ENCODE peak calls at places on chromosome 14, in ten cellular contexts. H is brain microvascular endothelial cell, Q is AG10803, P is endodermal cell, K is astrocyte of the spinal cord, B is H7, E is sigmoid colon, U is fibroblast of pulmonary artery, F is mesenchymal stem cell, C is OCI-LY7. G is an unnamed sample.
A peak's percentile ranks its signal among the peaks of the same experiment; 100 is the strongest.

GRCh38 chr14:23555882-23556699 is at the start of gene THTPA:
- DNase-seq in H (peak; percentile 89), Q (peak; percentile 84), P (peak; percentile 97), K (peak; percentile 91), B (peak; percentile 96), E (peak; percentile 95), U (peak; percentile 86), F (peak; percentile 94), C (peak; percentile 93), G (peak; percentile 88)

GRCh38 chr14:56333361-56334279 is 215.4 kb downstream of the PELI2 start:
- DNase-seq in H (peak; percentile 80), Q (peak; percentile 68), P (no peak), K (peak; percentile 78), B (no peak), E (no peak), U (peak; percentile 86), F (peak; percentile 96), C (no peak), G (peak; percentile 41)

GRCh38 chr14:39467889-39468524 is 35.8 kb upstream of the FBXO33 start:
- DNase-seq in H (peak; percentile 57), Q (peak; percentile 32), P (peak; percentile 88), K (peak; percentile 43), B (no peak), E (no peak), U (peak; percentile 57), F (peak; percentile 35), C (peak; percentile 39), G (no peak)

GRCh38 chr14:96121660-96122395 is 82.7 kb downstream of the C14orf132 start:
- DNase-seq in H (peak; percentile 65), Q (peak; percentile 25), P (no peak), K (no peak), B (no peak), E (no peak), U (peak; percentile 24), F (peak; percentile 90), C (no peak), G (peak; percentile 37)

GRCh38 chr14:93231129-93231979 is 24.3 kb downstream of the UBR7 start:
- DNase-seq in H (peak; percentile 51), Q (peak; percentile 34), P (no peak), K (peak; percentile 59), B (peak; percentile 54), E (no peak), U (peak; percentile 46), F (no peak), C (no peak), G (no peak)

GRCh38 chr14:103803661-103804060 is 43.7 kb downstream of the PPP1R13B start:
- DNase-seq in H (peak; percentile 7), Q (peak; percentile 31), P (no peak), K (no peak), B (no peak), E (no peak), U (peak; percentile 31), F (peak; percentile 23), C (no peak), G (no peak)

GRCh38 chr14:32998433-32998832 is 59.8 kb downstream of the NPAS3 start:
- DNase-seq in H (peak; percentile 16), Q (peak; percentile 21), P (no peak), K (peak; percentile 19), B (peak; percentile 14), E (no peak), U (peak; percentile 48), F (no peak), C (no peak), G (no peak)

GRCh38 chr14:97408937-97409860 is 612.0 kb downstream of the VRK1 start:
- DNase-seq in H (no peak), Q (no peak), P (peak; percentile 33), K (no peak), B (no peak), E (no peak), U (no peak), F (no peak), C (no peak), G (no peak)

GRCh38 chr14:94401083-94401482 is 12.7 kb upstream of the SERPINA1 start:
- DNase-seq in H (peak; percentile 35), Q (peak; percentile 46), P (no peak), K (peak; percentile 26), B (no peak), E (no peak), U (no peak), F (no peak), C (no peak), G (no peak)

GRCh38 chr14:88879016-88879415 is 54.6 kb downstream of the TTC8 start:
- DNase-seq in H (peak; percentile 93), Q (peak; percentile 66), P (no peak), K (peak; percentile 82), B (no peak), E (no peak), U (peak; percentile 93), F (peak; percentile 75), C (no peak), G (peak; percentile 3)

GRCh38 chr14:32724864-32725550 is 213.7 kb upstream of the NPAS3 start:
- DNase-seq in H (peak; percentile 94), Q (peak; percentile 92), P (peak; percentile 51), K (peak; percentile 92), B (no peak), E (no peak), U (peak; percentile 87), F (peak; percentile 46), C (no peak), G (peak; percentile 6)

GRCh38 chr14:56325251-56325839 is 207.1 kb downstream of the PELI2 start:
- DNase-seq in H (no peak), Q (peak; percentile 39), P (no peak), K (peak; percentile 29), B (no peak), E (no peak), U (peak; percentile 48), F (no peak), C (no peak), G (no peak)

GRCh38 chr14:59081680-59082079 is 106.8 kb upstream of the DAAM1 start:
- DNase-seq in H (no peak), Q (no peak), P (no peak), K (no peak), B (no peak), E (no peak), U (no peak), F (no peak), C (no peak), G (no peak)
- H3K4me3 ChIP-seq in H (no peak overlapping the region), Q (no peak overlapping the region), P (no peak overlapping the region), K (no peak overlapping the region), B (no peak overlapping the region), E (no peak overlapping the region), U (no peak overlapping the region), F (no peak overlapping the region), C (no peak overlapping the region), G (no peak overlapping the region)

GRCh38 chr14:101836131-101836530 is 74.6 kb downstream of the PPP2R5C start:
- DNase-seq in H (peak; percentile 7), Q (no peak), P (no peak), K (peak; percentile 30), B (no peak), E (peak; percentile 69), U (peak; percentile 35), F (no peak), C (no peak), G (no peak)
- H3K4me3 ChIP-seq in H (no peak overlapping the region), Q (peak overlapping the region; percentile 40), P (no peak overlapping the region), K (no peak overlapping the region), B (no peak overlapping the region), E (no peak overlapping the region), U (no peak overlapping the region), F (peak overlapping the region; percentile 68), C (no peak overlapping the region), G (no peak overlapping the region)

GRCh38 chr14:21719841-21720240 is 46.2 kb upstream of the OR4E1 start:
- DNase-seq in H (no peak), Q (no peak), P (no peak), K (no peak), B (no peak), E (no peak), U (no peak), F (no peak), C (no peak), G (no peak)

GRCh38 chr14:21723431-21724045 is 49.9 kb upstream of the OR4E1 start:
- DNase-seq in H (no peak), Q (no peak), P (peak; percentile 94), K (no peak), B (peak; percentile 58), E (no peak), U (peak; percentile 24), F (peak; percentile 12), C (peak; percentile 50), G (peak; percentile 11)

GRCh38 chr14:21721504-21721903 is 47.9 kb upstream of the OR4E1 start:
- DNase-seq in H (no peak), Q (no peak), P (no peak), K (no peak), B (no peak), E (no peak), U (no peak), F (no peak), C (no peak), G (no peak)

GRCh38 chr14:21729703-21730212 is 56.1 kb upstream of the OR4E1 start:
- DNase-seq in H (no peak), Q (no peak), P (no peak), K (no peak), B (no peak), E (no peak), U (no peak), F (no peak), C (no peak), G (no peak)

DNA sequence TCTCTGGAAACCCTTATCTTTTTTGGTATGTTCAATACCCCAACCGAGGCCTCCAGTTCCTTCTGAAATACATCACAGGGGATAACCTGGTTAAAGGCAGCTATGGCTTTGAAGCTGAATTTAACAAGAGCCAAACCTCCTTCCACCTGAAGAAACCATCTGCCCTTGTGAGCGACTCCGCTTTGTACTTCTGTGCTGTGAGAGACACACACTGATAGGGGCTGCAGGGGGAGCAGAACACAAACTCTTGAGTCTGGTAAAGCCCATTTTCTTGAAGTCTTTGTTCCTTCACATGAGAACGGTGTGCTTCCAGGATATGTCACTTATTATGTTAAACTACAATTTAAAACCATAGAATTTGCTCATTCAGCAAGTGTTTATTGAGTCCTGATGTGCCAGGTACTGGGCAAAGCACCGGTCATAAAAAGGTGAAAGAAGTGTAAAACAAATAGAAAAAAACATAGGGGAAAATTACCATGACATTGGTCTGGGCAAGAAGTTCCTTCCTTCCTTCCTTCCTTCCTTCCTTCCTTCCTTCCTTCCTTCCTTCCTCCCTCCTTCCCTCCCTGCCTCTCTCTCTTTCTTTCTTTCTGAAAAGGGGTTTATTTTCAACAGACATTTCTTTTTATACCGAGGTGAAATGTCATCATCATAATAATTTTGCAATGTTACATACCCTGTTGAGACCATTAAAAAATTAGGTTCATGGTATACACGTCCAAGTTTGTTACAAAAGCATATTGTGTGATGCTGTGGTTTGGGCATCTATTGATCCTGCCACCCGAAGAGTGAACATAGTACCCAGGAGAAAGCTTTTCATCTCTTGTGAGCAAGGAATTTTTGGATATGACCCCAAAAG is 50.7 kb upstream of the OR4E1 start:
- DNase-seq in H (no peak), Q (no peak), P (no peak), K (no peak), B (no peak), E (no peak), U (no peak), F (no peak), C (no peak), G (no peak)
- H3K4me3 ChIP-seq in H (no peak overlapping the region), Q (no peak overlapping the region), P (no peak overlapping the region), K (no peak overlapping the region), B (no peak overlapping the region), E (no peak overlapping the region), U (no peak overlapping the region), F (no peak overlapping the region), C (no peak overlapping the region), G (no peak overlapping the region)

DNA sequence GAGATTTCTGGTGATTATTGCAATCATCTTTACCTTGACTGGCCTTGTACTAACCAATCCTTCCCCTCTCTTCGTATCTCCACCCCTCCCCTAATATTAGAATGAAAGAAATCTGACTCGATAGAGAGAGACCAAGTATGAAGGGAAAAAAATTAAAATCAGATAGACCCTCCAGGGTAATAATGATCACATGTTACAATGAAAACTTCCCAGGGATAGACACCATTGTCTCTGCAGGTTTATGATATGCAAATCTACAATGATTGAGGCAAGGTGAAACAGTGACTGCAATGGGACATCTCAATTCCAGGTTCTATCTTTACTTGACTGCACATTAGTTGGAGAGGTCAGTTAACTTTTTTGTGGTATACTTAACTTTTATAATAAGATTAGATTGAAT is 1.5 kb upstream of the NFKBIA start:
- DNase-seq in H (no peak), Q (no peak), P (no peak), K (no peak), B (no peak), E (no peak), U (no peak), F (no peak), C (no peak), G (no peak)
- H3K4me3 ChIP-seq in H (no peak overlapping the region), Q (no peak overlapping the region), P (peak overlapping the region; percentile 88), K (no peak overlapping the region), B (no peak overlapping the region), E (peak overlapping the region; percentile 94), U (peak overlapping the region; percentile 97), F (no peak overlapping the region), C (peak overlapping the region; percentile 93), G (no peak overlapping the region)